ENCODE peak calls at places on chromosomes 16 and 17, in ten cellular contexts. O is hypothalamus; X is NCI-H69; B is NCI-H2081; W is cardiac septum; D is HuH-7; L is NCI-H2227 treated with DMSO at 0.1 percent for 48 hours; U is HS-27A; K is uterus; T is stimulated activated CD8-positive, alpha-beta memory T cell treated with anti-CD3 and anti-CD28 coated beads, Interleukin-7, amount 100 ng/mL, for 4 hours. E is an unnamed sample.

GRCh38 chr17:50443492-50444051 is 17.6 kb downstream of the ACSF2 start:
- DNase-seq in O (no peak), X (peak; percentile 62), B (no peak), W (no peak), D (no peak), L (peak; percentile 53), U (no peak), K (no peak), T (no peak), E (no peak)

GRCh38 chr16:26952411-26952810 is 114.3 kb upstream of the C16orf82 start:
- DNase-seq in O (no peak), X (peak; percentile 57), B (no peak), W (no peak), D (no peak), L (no peak), U (no peak), K (no peak), T (no peak), E (no peak)

GRCh38 chr17:30095507-30096244 is 20.9 kb upstream of the NSRP1 start:
- DNase-seq in O (no peak), X (peak; percentile 71), B (no peak), W (no peak), D (peak; percentile 30), L (peak; percentile 45), U (no peak), K (no peak), T (no peak), E (peak; percentile 9)

GRCh38 chr16:21283521-21284289 is 5.6 kb upstream of the CRYM start:
- DNase-seq in O (no peak), X (no peak), B (no peak), W (peak; percentile 85), D (peak; percentile 75), L (no peak), U (no peak), K (peak; percentile 36), T (no peak), E (no peak)

GRCh38 chr17:50265690-50266306 is 8.5 kb upstream of the TMEM92 start:
- DNase-seq in O (no peak), X (no peak), B (no peak), W (no peak), D (peak; percentile 3), L (no peak), U (no peak), K (no peak), T (no peak), E (no peak)

GRCh38 chr16:84096447-84097005 is 20.2 kb downstream of the MBTPS1 start:
- DNase-seq in O (no peak), X (peak; percentile 69), B (no peak), W (no peak), D (peak; percentile 56), L (no peak), U (no peak), K (no peak), T (no peak), E (no peak)

GRCh38 chr16:7364054-7364407 is 31.4 kb downstream of the RBFOX1 start:
- DNase-seq in O (no peak), X (peak; percentile 46), B (no peak), W (no peak), D (no peak), L (peak; percentile 60), U (no peak), K (no peak), T (no peak), E (no peak)

GRCh38 chr16:7526736-7527135 is 194.1 kb downstream of the RBFOX1 start:
- DNase-seq in O (no peak), X (no peak), B (no peak), W (no peak), D (no peak), L (no peak), U (no peak), K (no peak), T (no peak), E (no peak)

GRCh38 chr17:18159551-18160120 is 24.0 kb upstream of the ALKBH5 start:
- DNase-seq in O (no peak), X (no peak), B (no peak), W (no peak), D (no peak), L (no peak), U (no peak), K (no peak), T (no peak), E (no peak)

GRCh38 chr17:51650772-51651171 is 390.4 kb downstream of the UTP18 start:
- DNase-seq in O (no peak), X (peak; percentile 31), B (peak; percentile 19), W (no peak), D (no peak), L (peak; percentile 77), U (no peak), K (no peak), T (no peak), E (no peak)

GRCh38 chr17:29069526-29070041 is 26.6 kb downstream of the PIPOX start:
- DNase-seq in O (no peak), X (no peak), B (no peak), W (no peak), D (no peak), L (no peak), U (no peak), K (no peak), T (no peak), E (no peak)

GRCh38 chr17:9086577-9086976 is 65.3 kb downstream of the NTN1 start:
- DNase-seq in O (no peak), X (no peak), B (no peak), W (no peak), D (no peak), L (no peak), U (no peak), K (no peak), T (no peak), E (no peak)

E was measured in hippocampal formation.